ENCODE peak calls at places on chromosomes 1 and 21, in seven cellular contexts. H, S, N, W, P, A and X are unnamed samples.

GRCh38 chr1:88976235-88976634 is 16.2 kb downstream of the KYAT3 start:
- DNase-seq in W (no peak), P (no peak), A (no peak), S (no peak), N (no peak), H (peak; percentile 28), X (no peak)

GRCh38 chr1:222543817-222544216 is 4.1 kb downstream of the HHIPL2 start:
- DNase-seq in N (no peak), P (no peak), W (no peak), A (no peak), H (no peak), S (no peak), X (no peak)

GRCh38 chr1:236204043-236204442 is 61.7 kb downstream of the GPR137B start:
- DNase-seq in W (no peak), N (no peak), A (no peak), S (no peak), P (no peak), H (peak; percentile 5), X (no peak)

GRCh38 chr1:76105269-76105850 is 30.8 kb downstream of the ST6GALNAC3 start:
- DNase-seq in A (no peak), S (no peak), H (peak; percentile 46), N (no peak), P (no peak), W (no peak), X (no peak)

GRCh38 chr1:3247521-3248031 is 178.6 kb downstream of the PRDM16 start:
- DNase-seq in A (no peak), N (no peak), H (peak; percentile 2), S (peak; percentile 24), P (no peak), W (no peak), X (no peak)

GRCh38 chr1:210764536-210764935 is 369.4 kb downstream of the KCNH1 start:
- DNase-seq in A (no peak), H (no peak), P (no peak), S (no peak), W (no peak), N (no peak), X (no peak)

GRCh38 chr1:205301220-205301821 is 20.2 kb downstream of the NUAK2 start:
- DNase-seq in P (no peak), S (peak; percentile 86), A (peak; percentile 98), N (peak; percentile 91), H (peak; percentile 81), W (no peak), X (peak; percentile 92)

GRCh38 chr1:204390731-204391466 is 20.7 kb downstream of the PPP1R15B start:
- DNase-seq in S (no peak), H (no peak), N (no peak), A (no peak), P (no peak), W (no peak), X (no peak)

GRCh38 chr21:36532769-36533467 is 53.0 kb upstream of the CLDN14 start:
- DNase-seq in S (no peak), H (no peak), N (no peak), P (no peak), A (no peak), W (no peak), X (no peak)

GRCh38 chr1:50633465-50633864 is 210.2 kb upstream of the DMRTA2 start:
- DNase-seq in A (no peak), W (no peak), P (no peak), N (peak; percentile 8), S (peak; percentile 24), H (no peak), X (no peak)

GRCh38 chr1:19750101-19750881 is 49.4 kb downstream of the TMCO4 start:
- DNase-seq in P (no peak), S (no peak), N (no peak), H (peak; percentile 32), A (no peak), W (no peak), X (no peak)

GRCh38 chr1:21903638-21904474 is 33.3 kb downstream of the HSPG2 start:
- DNase-seq in W (peak; percentile 58), N (no peak), A (no peak), H (no peak), P (no peak), S (no peak), X (no peak)

GRCh38 chr1:21904475-21904724 is 32.7 kb downstream of the HSPG2 start:
- DNase-seq in W (no peak), S (no peak), P (no peak), A (no peak), N (no peak), H (no peak), X (no peak)

GRCh38 chr1:21906173-21907078 is 30.7 kb downstream of the HSPG2 start:
- DNase-seq in A (no peak), N (peak; percentile 51), W (peak; percentile 67), S (no peak), H (no peak), P (no peak), X (no peak)

GRCh38 chr1:21907079-21907418 is 30.1 kb downstream of the HSPG2 start:
- DNase-seq in A (no peak), H (no peak), P (no peak), S (no peak), W (no peak), N (no peak), X (no peak)

DNA sequence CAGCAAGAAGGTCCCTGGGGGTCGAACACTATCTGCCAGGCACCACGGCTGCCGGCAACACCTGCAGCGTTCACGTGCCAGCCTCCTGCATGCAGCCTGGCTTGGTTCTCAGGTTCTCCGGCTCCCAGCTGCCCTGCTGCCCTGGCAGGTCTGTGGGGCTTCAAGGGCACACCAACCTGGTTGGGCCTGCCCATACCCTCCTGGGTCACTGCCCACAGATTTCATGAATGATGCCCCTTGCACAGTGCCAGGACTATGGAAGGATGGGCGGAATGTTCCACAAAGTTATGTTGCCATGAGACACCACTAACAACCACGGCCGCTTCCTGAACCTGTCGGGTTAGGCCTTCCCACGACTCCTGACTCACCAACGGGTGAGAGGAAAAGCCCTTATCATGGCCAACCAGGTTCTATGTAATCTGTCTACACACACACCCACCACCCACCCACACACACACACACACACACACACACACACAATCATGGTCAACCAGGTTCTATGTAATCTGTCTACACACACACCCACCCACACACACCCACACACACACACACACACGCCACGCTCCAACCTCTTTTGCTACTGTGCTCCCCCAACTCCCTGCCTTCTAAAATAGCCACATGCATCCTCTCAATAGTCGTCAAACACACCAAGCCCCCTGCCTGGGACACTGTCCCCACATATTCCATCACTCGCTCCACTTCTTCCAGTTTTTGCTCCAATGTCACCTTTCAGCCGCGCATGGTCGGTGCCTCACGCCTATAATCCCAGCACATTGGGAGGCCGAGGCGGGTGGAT is 32.2 kb downstream of the HSPG2 start:
- DNase-seq in H (peak; percentile 91), S (no peak), N (peak; percentile 83), A (no peak), W (no peak), P (peak; percentile 45), X (peak; percentile 52)
- H3K4me1 ChIP-seq in H (peaks cover 27% of the 10 kb centered on the region), S (peaks cover 52% of the 10 kb centered on the region), N (peaks cover 12% of the 10 kb centered on the region), A (peaks cover 37% of the 10 kb centered on the region), W (peaks cover 89% of the 10 kb centered on the region), P (no peaks in the 10 kb centered on the region), X (peaks cover 43% of the 10 kb centered on the region)

DNA sequence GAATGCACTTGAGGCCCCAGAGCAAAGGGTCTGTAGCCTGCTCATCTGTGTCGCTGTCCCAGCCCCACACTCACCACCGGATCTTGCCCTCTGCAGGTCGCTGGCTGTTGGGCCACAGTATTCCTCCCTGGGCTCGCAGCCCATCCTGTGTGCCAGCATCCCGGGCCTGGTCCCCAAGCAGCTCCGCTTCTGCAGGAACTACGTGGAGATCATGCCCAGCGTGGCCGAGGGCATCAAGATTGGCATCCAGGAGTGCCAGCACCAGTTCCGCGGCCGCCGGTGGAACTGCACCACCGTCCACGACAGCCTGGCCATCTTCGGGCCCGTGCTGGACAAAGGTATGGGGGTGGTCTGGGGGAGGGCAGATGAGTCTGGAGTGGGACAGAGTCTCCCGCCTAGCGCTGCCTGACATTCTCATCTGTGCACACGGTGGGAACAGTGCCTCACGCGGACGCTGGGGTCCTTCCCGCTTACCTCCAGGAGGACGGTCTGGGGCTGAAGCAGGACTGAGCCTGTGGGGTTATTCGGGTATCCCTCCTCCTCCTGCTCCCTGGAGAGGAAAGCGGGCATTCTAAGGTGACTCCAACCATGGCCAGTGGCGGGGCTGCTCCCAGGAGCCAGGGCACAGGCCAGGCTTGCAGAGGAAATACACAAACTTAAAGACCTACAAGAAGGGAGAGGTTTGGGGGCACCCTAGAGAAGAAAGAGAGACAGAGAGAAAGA is 15.9 kb downstream of the WNT3A start:
- DNase-seq in S (no peak), A (no peak), P (no peak), W (peak; percentile 69), N (no peak), H (no peak), X (no peak)
- H3K4me3 ChIP-seq in S (no peak overlapping the region), A (no peak overlapping the region), P (no peak overlapping the region), W (no peak overlapping the region), N (no peak overlapping the region), H (no peak overlapping the region), X (no peak overlapping the region)

GRCh38 chr1:43947061-43947889 is 525 bp downstream of the IPO13 start:
- DNase-seq in A (no peak), P (no peak), S (no peak), N (no peak), W (peak; percentile 87), H (no peak), X (no peak)

GRCh38 chr1:43947890-43948437 is 1.2 kb downstream of the IPO13 start:
- DNase-seq in P (no peak), N (no peak), W (no peak), A (no peak), S (no peak), H (no peak), X (no peak)

GRCh38 chr1:43952731-43953350 is 6.1 kb downstream of the IPO13 start:
- DNase-seq in N (no peak), H (no peak), W (no peak), S (peak; percentile 55), A (no peak), P (no peak), X (peak; percentile 27)

GRCh38 chr1:43951021-43951985 is 4.6 kb downstream of the IPO13 start:
- DNase-seq in P (no peak), W (no peak), A (no peak), H (no peak), N (no peak), S (no peak), X (no peak)

DNA sequence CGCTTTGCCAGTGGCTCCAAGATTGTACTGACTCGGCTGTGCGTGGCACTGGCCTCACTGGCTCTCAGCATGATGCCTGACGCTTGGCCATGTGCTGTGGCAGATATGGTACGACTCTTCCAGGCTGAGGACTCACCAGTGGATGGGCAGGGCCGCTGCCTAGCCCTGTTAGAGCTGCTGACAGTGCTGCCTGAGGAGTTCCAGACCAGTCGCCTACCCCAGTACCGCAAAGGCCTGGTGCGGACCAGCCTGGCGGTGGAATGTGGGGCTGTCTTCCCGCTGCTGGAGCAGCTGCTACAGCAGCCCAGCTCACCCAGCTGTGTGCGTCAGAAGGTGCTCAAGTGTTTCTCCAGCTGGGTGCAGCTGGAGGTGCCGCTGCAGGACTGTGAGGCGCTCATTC is 2.9 kb downstream of the IPO13 start:
- DNase-seq in A (no peak), W (no peak), H (no peak), S (no peak), P (no peak), N (no peak), X (no peak)
- H3K27ac ChIP-seq in A (no peak overlapping the region), W (no peak overlapping the region), H (no peak overlapping the region), S (no peak overlapping the region), P (no peak overlapping the region), N (no peak overlapping the region), X (no peak overlapping the region)

DNA sequence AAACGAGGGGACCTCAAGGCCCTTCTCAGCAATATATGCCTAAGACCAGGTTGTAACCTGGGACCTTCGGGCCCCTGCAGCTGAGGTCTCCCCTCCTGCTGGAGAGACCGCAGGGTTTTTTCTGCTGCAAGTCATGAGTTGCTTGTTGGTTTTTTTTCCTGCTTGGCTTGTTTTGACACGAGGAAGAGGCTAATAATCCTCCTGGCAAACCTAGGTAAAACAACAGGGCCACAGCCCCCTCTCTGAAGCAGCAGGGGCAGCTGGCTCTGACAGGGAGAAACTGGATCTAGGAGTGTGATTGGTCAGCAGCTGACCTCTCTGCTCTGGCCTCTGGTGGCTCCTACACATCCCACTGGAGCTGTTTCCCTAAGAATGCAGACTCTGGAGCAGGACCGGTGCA is 69.0 kb downstream of the CD34 start:
- DNase-seq in P (no peak), A (no peak), N (no peak), W (no peak), S (no peak), H (no peak), X (no peak)
- H3K4me1 ChIP-seq in P (no peaks in the 10 kb centered on the region), A (no peaks in the 10 kb centered on the region), N (peaks cover 5% of the 10 kb centered on the region), W (peaks cover 86% of the 10 kb centered on the region), S (no peaks in the 10 kb centered on the region), H (peaks cover 16% of the 10 kb centered on the region), X (no peaks in the 10 kb centered on the region)